ENCODE peak calls at places on chromosomes 16 and 17, in six cellular contexts. T is tibial artery, X is choroid plexus epithelial cell, Z is PC-9, R is HCT116, U is astrocyte of the spinal cord. M is an unnamed sample.

GRCh38 chr16:51268237-51268636 is 117.2 kb upstream of the SALL1 start:
- DNase-seq in U (no peak), T (no peak), R (no peak), Z (no peak), X (no peak), M (no peak)

GRCh38 chr17:77491921-77492445 is 351.2 kb downstream of the SEC14L1 start:
- DNase-seq in Z (no peak), U (no peak), T (no peak), R (no peak), X (no peak), M (no peak)

GRCh38 chr17:31269597-31269996 is 27.4 kb downstream of the OMG start:
- DNase-seq in X (peak; percentile 89), Z (peak; percentile 85), R (peak; percentile 32), U (peak; percentile 93), T (peak; percentile 32), M (peak; percentile 98)

GRCh38 chr17:75996665-75997590 is 3.7 kb upstream of the CDK3 start:
- DNase-seq in R (no peak), X (peak; percentile 53), Z (peak; percentile 80), U (peak; percentile 44), T (peak; percentile 63), M (peak; percentile 58)

GRCh38 chr17:34827008-34827407 is 134.3 kb downstream of the CCT6B start:
- DNase-seq in T (no peak), Z (no peak), R (no peak), X (no peak), U (no peak), M (no peak)

GRCh38 chr17:82330322-82331239 is 3.0 kb downstream of the SECTM1 start:
- DNase-seq in U (peak; percentile 33), R (no peak), T (no peak), X (peak; percentile 44), Z (no peak), M (peak; percentile 74)

GRCh38 chr17:50162466-50163254 is 3.1 kb upstream of the SGCA start:
- DNase-seq in Z (no peak), R (no peak), U (no peak), T (no peak), X (no peak), M (no peak)

GRCh38 chr17:29042679-29043538 is at the start of gene PIPOX:
- DNase-seq in T (no peak), Z (no peak), R (no peak), X (peak; percentile 80), U (peak; percentile 61), M (peak; percentile 54)

GRCh38 chr16:89216315-89217137 is 977 bp upstream of the ZNF778 start:
- DNase-seq in Z (peak; percentile 61), T (peak; percentile 85), X (peak; percentile 85), U (peak; percentile 73), R (peak; percentile 73), M (peak; percentile 86)

GRCh38 chr17:72516772-72517399 is 396.1 kb downstream of the SOX9 start:
- DNase-seq in R (no peak), T (no peak), Z (no peak), X (peak; percentile 37), U (peak; percentile 28), M (peak; percentile 34)

GRCh38 chr17:58192612-58193011 is at the start of gene EPX:
- DNase-seq in U (no peak), X (no peak), R (no peak), Z (peak; percentile 31), T (no peak), M (no peak)

GRCh38 chr17:54760836-54761235 is 139.8 kb upstream of the TOM1L1 start:
- DNase-seq in X (no peak), T (no peak), U (no peak), R (no peak), Z (no peak), M (no peak)

GRCh38 chr16:86353934-86354333 is 156.4 kb upstream of the FOXF1 start:
- DNase-seq in Z (no peak), X (no peak), R (no peak), T (no peak), U (no peak), M (no peak)

GRCh38 chr17:45948498-45948880 is 50.6 kb upstream of the STH start:
- DNase-seq in U (no peak), T (no peak), Z (no peak), R (no peak), X (no peak), M (no peak)

GRCh38 chr17:27207073-27207511 is 86.8 kb upstream of the WSB1 start:
- DNase-seq in U (peak; percentile 33), Z (peak; percentile 75), X (peak; percentile 75), T (no peak), R (peak; percentile 22), M (peak; percentile 73)

GRCh38 chr17:68290955-68291835 is at the start of the genes ARSG and SLC16A6:
- DNase-seq in U (peak; percentile 55), Z (peak; percentile 43), T (peak; percentile 31), X (peak; percentile 79), R (peak; percentile 54), M (peak; percentile 36)

GRCh38 chr16:55899857-55900256 is 24.7 kb upstream of the CES5A start:
- DNase-seq in U (no peak), X (no peak), R (no peak), Z (no peak), T (no peak), M (no peak)

GRCh38 chr17:66165537-66166123 is 26.3 kb downstream of the CEP112 start:
- DNase-seq in T (no peak), U (peak; percentile 67), X (peak; percentile 84), Z (no peak), R (peak; percentile 58), M (peak; percentile 76)

DNA sequence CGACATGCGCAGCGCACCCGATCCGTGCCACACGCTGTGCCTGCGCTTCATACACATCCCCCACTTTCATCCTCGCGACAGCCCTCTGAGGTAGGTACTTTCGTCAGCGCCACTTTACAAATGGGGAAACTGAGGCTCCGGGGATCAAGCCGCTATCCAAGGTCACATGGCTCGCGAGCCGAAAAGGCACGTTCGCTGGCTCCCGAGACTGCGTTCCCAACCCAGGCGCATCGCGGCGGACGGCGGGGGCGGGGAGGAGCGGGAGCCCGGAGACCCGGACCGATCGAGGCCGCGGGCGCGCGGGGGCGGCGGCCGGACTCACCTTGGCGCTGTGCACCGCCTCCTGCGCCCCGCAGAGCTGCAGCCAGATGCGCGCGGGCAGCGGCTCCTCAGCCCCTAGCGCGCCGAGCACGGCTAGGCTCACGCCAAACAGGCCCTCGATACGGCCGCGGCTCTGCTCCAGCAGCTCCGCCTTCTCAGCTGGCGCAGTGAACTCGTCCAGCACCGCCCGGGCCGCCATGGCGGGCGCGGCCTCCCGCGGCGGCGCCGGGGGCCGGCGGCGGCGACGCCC is 442 bp downstream of the N4BP1 start:
- DNase-seq in Z (no peak), T (peak; percentile 41), U (peak; percentile 50), X (peak; percentile 51), R (no peak), M (peak; percentile 62)
- TF ChIP-seq CTCF in Z (no peak), T (no peak), U (no peak), X (no peak), R (no peak), M (no peak)

GRCh38 chr16:57834936-57835335 is 32.6 kb upstream of the KIFC3 start:
- DNase-seq in R (no peak), U (peak; percentile 65), X (peak; percentile 66), T (no peak), Z (peak; percentile 62), M (no peak)
- H3K4me3 ChIP-seq in R (no peak overlapping the region), U (no peak overlapping the region), X (no peak overlapping the region), T (no peak overlapping the region), Z (no peak overlapping the region), M (no peak overlapping the region)

DNA sequence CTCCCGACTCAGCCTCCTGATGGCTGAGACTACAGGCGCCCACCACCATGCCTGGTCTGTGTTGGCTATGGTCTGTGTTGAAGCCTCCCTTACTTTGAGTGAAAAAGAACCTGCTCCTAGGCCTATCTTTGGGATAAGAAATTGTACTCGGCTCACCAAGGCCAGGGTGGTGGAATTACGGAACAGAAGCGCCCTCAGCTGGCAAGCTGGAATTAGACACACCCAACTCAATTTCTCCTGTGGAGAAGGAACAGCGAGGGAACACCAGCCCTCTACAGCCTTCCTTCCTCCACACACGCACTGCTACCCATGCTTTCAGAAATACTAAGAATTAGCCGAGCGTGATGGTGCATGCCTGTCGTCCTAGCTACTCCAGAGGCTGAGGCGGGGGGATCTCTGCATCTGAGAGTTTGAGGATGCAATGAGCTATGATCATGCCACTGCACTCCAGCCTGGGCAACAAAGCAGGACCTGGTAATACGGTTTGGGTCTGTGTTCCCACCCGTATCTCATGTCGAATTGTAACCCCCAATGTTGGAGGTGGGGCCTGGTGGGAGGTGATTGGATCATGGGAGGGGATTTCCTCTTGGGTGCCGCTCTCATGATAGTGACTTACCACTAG is 40.1 kb upstream of the RBBP6 start:
- DNase-seq in X (peak; percentile 57), Z (no peak), U (no peak), R (peak; percentile 37), T (no peak), M (peak; percentile 19)
- TF ChIP-seq CTCF in X (peak; percentile 67), Z (peak; percentile 60), U (peak; percentile 40), R (peak; percentile 73), T (no peak), M (peak; percentile 50)

GRCh38 chr16:31010539-31010938 is at the start of gene STX1B:
- DNase-seq in R (no peak), T (no peak), U (peak; percentile 38), Z (no peak), X (no peak), M (no peak)

GRCh38 chr16:31009120-31009519 is 1.3 kb downstream of the STX1B start:
- DNase-seq in T (no peak), X (no peak), Z (no peak), U (no peak), R (no peak), M (no peak)

GRCh38 chr16:31008154-31008950 is 2.1 kb downstream of the STX1B start:
- DNase-seq in X (peak; percentile 62), R (no peak), T (no peak), Z (no peak), U (peak; percentile 86), M (no peak)

GRCh38 chr16:31009894-31010293 is 544 bp downstream of the STX1B start:
- DNase-seq in X (no peak), R (no peak), U (no peak), T (no peak), Z (no peak), M (no peak)

DNA sequence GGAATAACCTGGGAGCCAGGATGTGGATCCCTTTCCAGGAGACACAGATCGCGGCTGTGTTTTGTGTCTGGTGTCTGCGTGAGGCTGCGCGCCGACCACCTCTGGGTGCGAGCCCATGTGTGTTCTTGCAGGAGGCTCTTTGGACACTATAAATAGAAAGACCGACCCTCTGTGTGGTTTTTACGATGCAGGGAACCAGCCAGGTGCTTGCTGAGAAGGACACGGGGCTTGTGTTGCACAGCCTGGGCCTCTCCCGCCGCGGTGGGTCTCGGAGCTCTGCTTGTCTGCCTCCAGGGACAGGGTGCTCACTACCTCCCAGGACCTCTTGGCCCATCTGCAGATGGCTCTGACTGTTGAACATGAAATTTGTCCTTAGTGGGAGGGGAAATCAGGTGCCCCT is 505 bp upstream of the STX1B start:
- DNase-seq in R (no peak), X (no peak), U (no peak), Z (no peak), T (no peak), M (no peak)
- H3K4me3 ChIP-seq in R (no peak overlapping the region), X (peak overlapping the region; percentile 51), U (peak overlapping the region; percentile 49), Z (no peak overlapping the region), T (no peak overlapping the region), M (peak overlapping the region; percentile 44)

DNA sequence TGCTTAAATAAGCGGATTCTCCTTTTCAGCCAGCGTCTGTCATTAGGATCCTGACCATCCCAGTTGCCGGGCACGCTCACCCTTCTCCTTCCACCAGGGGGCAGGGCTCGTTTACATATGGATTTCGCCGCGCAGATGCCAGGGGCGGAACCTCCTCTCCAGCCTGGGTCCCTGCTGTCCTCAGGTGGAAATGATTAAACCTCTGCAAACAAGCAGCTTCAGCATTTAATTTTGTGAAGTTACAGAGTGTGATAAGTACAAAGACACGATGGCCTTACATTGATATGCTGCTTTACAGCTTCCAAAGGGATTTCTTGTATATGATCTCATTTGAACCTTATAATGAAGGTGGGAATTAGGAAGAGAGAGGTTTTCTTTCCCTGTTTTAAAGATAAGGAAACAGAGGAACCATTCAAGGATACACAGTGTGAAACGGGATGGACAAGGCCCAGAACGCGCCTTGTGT is 3.9 kb upstream of the KRT28 start:
- DNase-seq in Z (peak; percentile 74), U (peak; percentile 66), R (peak; percentile 74), X (peak; percentile 78), T (peak; percentile 76), M (peak; percentile 68)
- TF ChIP-seq CTCF in Z (peak; percentile 94), U (peak; percentile 92), R (peak; percentile 82), X (peak; percentile 98), T (peak; percentile 74), M (peak; percentile 94)